ENCODE peak calls at places on chromosomes 3 and 15, in four cellular contexts. F is GM20000; C is islet precursor cell; Q is activated CD4-positive, alpha-beta T cell treated with anti-CD3 and anti-CD28 coated beads for 24 hours. E is an unnamed sample.

GRCh38 chr15:100111103-100112060 is 230.4 kb downstream of the ADAMTS17 start:
- DNase-seq in F (no peak), Q (no peak), C (peak), E (peak)

GRCh38 chr15:70266412-70267089 is 168.8 kb upstream of the TLE3 start:
- DNase-seq in F (no peak), C (no peak), Q (no peak), E (no peak)

GRCh38 chr3:144106970-144107369 is 135.3 kb downstream of the DIPK2A start:
- DNase-seq in Q (no peak), F (no peak), C (no peak), E (no peak)

GRCh38 chr15:68666120-68666811 is 87.5 kb downstream of the CORO2B start:
- DNase-seq in Q (no peak), F (no peak), C (no peak), E (peak)

GRCh38 chr15:47586653-47587224 is 130.6 kb upstream of the SEMA6D start:
- DNase-seq in Q (no peak), C (no peak), F (no peak), E (no peak)

GRCh38 chr15:65954289-65954741 is 85.0 kb downstream of the RAB11A start:
- DNase-seq in F (no peak), Q (no peak), C (peak), E (no peak)

GRCh38 chr15:69074843-69075224 is 60.3 kb downstream of the NOX5 start:
- DNase-seq in F (no peak), Q (no peak), C (no peak), E (no peak)

GRCh38 chr3:13549513-13550256 is 760 bp downstream of the FBLN2 start:
- DNase-seq in Q (no peak), C (no peak), F (no peak), E (no peak)

GRCh38 chr3:2180661-2181060 is 82.0 kb downstream of the CNTN4 start:
- DNase-seq in F (no peak), C (no peak), Q (no peak), E (no peak)

GRCh38 chr3:22117091-22117490 is 366.1 kb upstream of the ZNF385D start:
- DNase-seq in Q (no peak), F (no peak), C (no peak), E (no peak)

GRCh38 chr15:78855746-78856145 is 16.9 kb upstream of the MORF4L1 start:
- DNase-seq in Q (no peak), C (no peak), F (no peak), E (no peak)

GRCh38 chr3:159667261-159667660 is 321.4 kb upstream of the IL12A start:
- DNase-seq in Q (no peak), C (no peak), F (no peak), E (no peak)

GRCh38 chr3:178618197-178618596 is 82.0 kb downstream of the KCNMB2 start:
- DNase-seq in F (no peak), C (no peak), Q (no peak), E (no peak)

GRCh38 chr3:195196266-195196665 is 74.7 kb downstream of the XXYLT1 start:
- DNase-seq in F (no peak), Q (no peak), C (no peak), E (peak)

GRCh38 chr3:151911462-151911861 is 38.0 kb downstream of the SUCNR1 start:
- DNase-seq in C (no peak), Q (no peak), F (no peak), E (no peak)

GRCh38 chr15:60128000-60128376 is 123.9 kb downstream of the FOXB1 start:
- DNase-seq in Q (no peak), C (no peak), F (no peak), E (peak)

GRCh38 chr3:82022836-82023235 is 261.4 kb upstream of the GBE1 start:
- DNase-seq in F (no peak), C (no peak), Q (no peak), E (no peak)

GRCh38 chr15:42215854-42216829 is 8.0 kb upstream of the VPS39 start:
- DNase-seq in Q (no peak), F (no peak), C (no peak), E (no peak)

GRCh38 chr3:43171770-43172169 is 65.9 kb upstream of the POMGNT2 start:
- DNase-seq in C (peak), F (no peak), Q (no peak), E (no peak)

GRCh38 chr3:72143322-72143721 is 358.4 kb upstream of the PROK2 start:
- DNase-seq in Q (no peak), F (no peak), C (no peak), E (no peak)

GRCh38 chr3:126110431-126111125 is 26.7 kb upstream of the SLC41A3 start:
- DNase-seq in F (no peak), C (no peak), Q (no peak), E (peak)

GRCh38 chr3:24135280-24135679 is 190.2 kb downstream of the NR1D2 start:
- DNase-seq in Q (no peak), C (no peak), F (no peak), E (no peak)

GRCh38 chr3:50573566-50574279 is 4.4 kb downstream of the HEMK1 start:
- DNase-seq in F (no peak), C (no peak), Q (peak), E (no peak)

GRCh38 chr3:174125267-174125844 is 727.8 kb downstream of the NLGN1 start:
- DNase-seq in Q (no peak), C (no peak), F (peak), E (no peak)

GRCh38 chr15:66617137-66618090 is 51.6 kb upstream of the LCTL start:
- DNase-seq in Q (no peak), C (peak), F (no peak), E (peak)

GRCh38 chr15:101504866-101505609 is 15.5 kb upstream of the PCSK6 start:
- DNase-seq in Q (no peak), C (peak), F (no peak), E (peak)

GRCh38 chr3:45453083-45453482 is 64.7 kb downstream of the LARS2 start:
- DNase-seq in C (no peak), F (no peak), Q (no peak), E (no peak)

GRCh38 chr3:14216257-14217048 is 37.8 kb downstream of the LSM3 start:
- DNase-seq in Q (peak), C (peak), F (no peak), E (no peak)

GRCh38 chr15:64151727-64152506 is at the start of gene SNX22:
- DNase-seq in F (no peak), Q (no peak), C (no peak), E (no peak)

GRCh38 chr3:36219398-36219797 is 160.9 kb upstream of the STAC start:
- DNase-seq in F (no peak), Q (no peak), C (no peak), E (no peak)

GRCh38 chr15:90126457-90127435 is 24.5 kb upstream of the IDH2 start:
- DNase-seq in F (no peak), C (peak), Q (no peak), E (no peak)

GRCh38 chr3:155753038-155753647 is 8.3 kb upstream of the PLCH1 start:
- DNase-seq in F (no peak), C (no peak), Q (no peak), E (no peak)

GRCh38 chr3:57060089-57060829 is at the start of gene SPATA12:
- DNase-seq in Q (no peak), F (no peak), C (peak), E (peak)

GRCh38 chr15:31338879-31339557 is 12.4 kb downstream of the KLF13 start:
- DNase-seq in Q (no peak), F (peak), C (no peak), E (peak)

GRCh38 chr3:195548496-195548895 is 5.4 kb upstream of the PPP1R2 start:
- DNase-seq in Q (no peak), C (peak), F (no peak), E (no peak)

GRCh38 chr3:126539558-126540250 is 15.7 kb downstream of the CHST13 start:
- DNase-seq in C (no peak), F (no peak), Q (no peak), E (no peak)

GRCh38 chr3:99638244-99638948 is at the start of gene COL8A1:
- DNase-seq in Q (no peak), F (no peak), C (peak), E (peak)